ENCODE peak calls at places on chromosome 19, in seven cellular contexts. One of them, this sample, is unnamed.

GRCh38 chr19:38444026-38444425 is 10.5 kb downstream of the RYR1 start:
- DNase-seq in body of pancreas: no peak
- DNase-seq in adrenal gland: no peak
- DNase-seq in left ventricle myocardium inferior: no peak
- DNase-seq in cardiac muscle cell: no peak
- DNase-seq in tibial nerve: no peak
- DNase-seq in spleen: no peak
- DNase-seq in this sample: no peak

GRCh38 chr19:956747-957451 is 27.2 kb upstream of the WDR18 start:
- DNase-seq in adrenal gland: no peak
- DNase-seq in left ventricle myocardium inferior: no peak
- DNase-seq in tibial nerve: no peak
- DNase-seq in body of pancreas: peak; percentile 30
- DNase-seq in spleen: no peak
- DNase-seq in cardiac muscle cell: peak; percentile 18
- DNase-seq in this sample: no peak

GRCh38 chr19:30479231-30479630 is 107.0 kb downstream of the ZNF536 start:
- DNase-seq in left ventricle myocardium inferior: no peak
- DNase-seq in spleen: no peak
- DNase-seq in tibial nerve: no peak
- DNase-seq in body of pancreas: peak; percentile 17
- DNase-seq in adrenal gland: peak; percentile 59
- DNase-seq in cardiac muscle cell: no peak
- DNase-seq in this sample: no peak

GRCh38 chr19:31448221-31448657 is 99.0 kb upstream of the TSHZ3 start:
- DNase-seq in spleen: no peak
- DNase-seq in cardiac muscle cell: peak; percentile 3
- DNase-seq in adrenal gland: peak; percentile 52
- DNase-seq in left ventricle myocardium inferior: peak; percentile 82
- DNase-seq in body of pancreas: peak; percentile 39
- DNase-seq in tibial nerve: no peak
- DNase-seq in this sample: peak; percentile 89

GRCh38 chr19:49231389-49231788 is 73.8 kb downstream of the TRPM4 start:
- DNase-seq in body of pancreas: no peak
- DNase-seq in cardiac muscle cell: no peak
- DNase-seq in spleen: no peak
- DNase-seq in tibial nerve: no peak
- DNase-seq in left ventricle myocardium inferior: no peak
- DNase-seq in adrenal gland: no peak
- DNase-seq in this sample: no peak

GRCh38 chr19:49614096-49614857 is 23.3 kb downstream of the PRR12 start:
- DNase-seq in body of pancreas: no peak
- DNase-seq in left ventricle myocardium inferior: no peak
- DNase-seq in spleen: no peak
- DNase-seq in cardiac muscle cell: no peak
- DNase-seq in tibial nerve: no peak
- DNase-seq in adrenal gland: no peak
- DNase-seq in this sample: no peak

GRCh38 chr19:29694166-29694565 is 20.9 kb downstream of the C19orf12 start:
- DNase-seq in left ventricle myocardium inferior: no peak
- DNase-seq in tibial nerve: no peak
- DNase-seq in spleen: peak; percentile 41
- DNase-seq in cardiac muscle cell: no peak
- DNase-seq in body of pancreas: no peak
- DNase-seq in adrenal gland: no peak
- DNase-seq in this sample: no peak

GRCh38 chr19:49080392-49080791 is 4.9 kb upstream of the SNRNP70 start:
- DNase-seq in left ventricle myocardium inferior: no peak
- DNase-seq in spleen: no peak
- DNase-seq in tibial nerve: no peak
- DNase-seq in cardiac muscle cell: no peak
- DNase-seq in adrenal gland: no peak
- DNase-seq in body of pancreas: no peak
- DNase-seq in this sample: no peak

GRCh38 chr19:29832801-29833200 is 21.0 kb downstream of the CCNE1 start:
- DNase-seq in spleen: no peak
- DNase-seq in body of pancreas: no peak
- DNase-seq in tibial nerve: no peak
- DNase-seq in left ventricle myocardium inferior: no peak
- DNase-seq in cardiac muscle cell: no peak
- DNase-seq in adrenal gland: no peak
- DNase-seq in this sample: no peak

GRCh38 chr19:42857544-42857867 is 22.0 kb downstream of the PSG1 start:
- DNase-seq in spleen: no peak
- DNase-seq in tibial nerve: no peak
- DNase-seq in body of pancreas: no peak
- DNase-seq in cardiac muscle cell: no peak
- DNase-seq in left ventricle myocardium inferior: no peak
- DNase-seq in adrenal gland: no peak
- DNase-seq in this sample: no peak
- TF ChIP-seq CTCF in spleen: no peak
- TF ChIP-seq CTCF in tibial nerve: no peak
- TF ChIP-seq CTCF in body of pancreas: no peak
- TF ChIP-seq CTCF in cardiac muscle cell: no peak
- TF ChIP-seq CTCF in left ventricle myocardium inferior: no peak
- TF ChIP-seq CTCF in adrenal gland: no peak
- TF ChIP-seq CTCF in this sample: no peak

GRCh38 chr19:10070730-10071446 is 15.2 kb upstream of the SHFL start:
- DNase-seq in cardiac muscle cell: no peak
- DNase-seq in spleen: no peak
- DNase-seq in body of pancreas: no peak
- DNase-seq in adrenal gland: no peak
- DNase-seq in tibial nerve: no peak
- DNase-seq in left ventricle myocardium inferior: no peak
- DNase-seq in this sample: no peak
- H3K27ac ChIP-seq in cardiac muscle cell: no peak overlapping the region
- H3K27ac ChIP-seq in spleen: no peak overlapping the region
- H3K27ac ChIP-seq in body of pancreas: no peak overlapping the region
- H3K27ac ChIP-seq in adrenal gland: no peak overlapping the region
- H3K27ac ChIP-seq in tibial nerve: no peak overlapping the region
- H3K27ac ChIP-seq in left ventricle myocardium inferior: no peak overlapping the region
- H3K27ac ChIP-seq in this sample: no peak overlapping the region

GRCh38 chr19:12695514-12695913 is 917 bp downstream of the FBXW9 start:
- DNase-seq in body of pancreas: no peak
- DNase-seq in left ventricle myocardium inferior: no peak
- DNase-seq in cardiac muscle cell: no peak
- DNase-seq in tibial nerve: no peak
- DNase-seq in adrenal gland: no peak
- DNase-seq in spleen: no peak
- DNase-seq in this sample: no peak
- H3K4me3 ChIP-seq in body of pancreas: peak overlapping the region; percentile 94
- H3K4me3 ChIP-seq in left ventricle myocardium inferior: peak overlapping the region; percentile 77
- H3K4me3 ChIP-seq in cardiac muscle cell: peak overlapping the region; percentile 72
- H3K4me3 ChIP-seq in tibial nerve: peak overlapping the region; percentile 46
- H3K4me3 ChIP-seq in adrenal gland: peak overlapping the region; percentile 89
- H3K4me3 ChIP-seq in spleen: peak overlapping the region; percentile 100
- H3K4me3 ChIP-seq in this sample: no peak overlapping the region

GRCh38 chr19:8324186-8325050 is 3.1 kb downstream of the RPS28 start:
- DNase-seq in spleen: no peak
- DNase-seq in tibial nerve: no peak
- DNase-seq in cardiac muscle cell: no peak
- DNase-seq in body of pancreas: peak; percentile 31
- DNase-seq in left ventricle myocardium inferior: no peak
- DNase-seq in adrenal gland: peak; percentile 70
- DNase-seq in this sample: peak; percentile 87
- TF ChIP-seq CTCF in spleen: no peak
- TF ChIP-seq CTCF in tibial nerve: no peak
- TF ChIP-seq CTCF in cardiac muscle cell: no peak
- TF ChIP-seq CTCF in body of pancreas: no peak
- TF ChIP-seq CTCF in left ventricle myocardium inferior: peak; percentile 22
- TF ChIP-seq CTCF in adrenal gland: no peak
- TF ChIP-seq CTCF in this sample: no peak

GRCh38 chr19:45450042-45450380 is 17.8 kb upstream of the FOSB start:
- DNase-seq in spleen: no peak
- DNase-seq in adrenal gland: no peak
- DNase-seq in cardiac muscle cell: no peak
- DNase-seq in body of pancreas: no peak
- DNase-seq in left ventricle myocardium inferior: no peak
- DNase-seq in tibial nerve: no peak
- DNase-seq in this sample: no peak

GRCh38 chr19:45451181-45451849 is 16.5 kb upstream of the FOSB start:
- DNase-seq in cardiac muscle cell: no peak
- DNase-seq in tibial nerve: no peak
- DNase-seq in left ventricle myocardium inferior: no peak
- DNase-seq in spleen: no peak
- DNase-seq in adrenal gland: peak; percentile 68
- DNase-seq in body of pancreas: peak; percentile 26
- DNase-seq in this sample: peak; percentile 54

GRCh38 chr19:45448425-45448756 is 19.4 kb upstream of the FOSB start:
- DNase-seq in cardiac muscle cell: no peak
- DNase-seq in left ventricle myocardium inferior: no peak
- DNase-seq in tibial nerve: no peak
- DNase-seq in spleen: no peak
- DNase-seq in adrenal gland: no peak
- DNase-seq in body of pancreas: no peak
- DNase-seq in this sample: no peak

GRCh38 chr19:45446944-45447343 is 20.9 kb upstream of the FOSB start:
- DNase-seq in left ventricle myocardium inferior: no peak
- DNase-seq in tibial nerve: no peak
- DNase-seq in spleen: no peak
- DNase-seq in adrenal gland: no peak
- DNase-seq in body of pancreas: no peak
- DNase-seq in cardiac muscle cell: no peak
- DNase-seq in this sample: no peak

DNA sequence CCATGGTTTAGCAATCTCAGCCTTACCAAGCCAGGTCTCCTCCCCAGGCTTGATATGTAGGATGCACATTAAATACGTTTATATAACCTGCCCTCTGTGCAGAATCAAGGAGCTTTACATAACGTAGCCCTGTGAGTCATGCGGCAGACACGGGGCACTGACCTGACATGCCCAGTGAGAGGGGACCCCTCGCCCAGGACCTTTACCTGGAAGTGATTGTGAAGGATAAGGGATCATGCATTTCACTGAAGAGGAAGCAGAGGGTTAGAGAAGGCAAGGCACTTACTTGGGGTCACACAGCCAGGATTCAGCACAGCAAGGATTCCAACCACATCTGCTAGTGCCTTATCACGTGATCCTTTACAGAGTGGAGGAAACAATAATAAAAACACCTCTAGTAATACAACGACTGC is 18.9 kb upstream of the FOSB start:
- DNase-seq in adrenal gland: no peak
- DNase-seq in left ventricle myocardium inferior: no peak
- DNase-seq in tibial nerve: no peak
- DNase-seq in cardiac muscle cell: no peak
- DNase-seq in spleen: no peak
- DNase-seq in body of pancreas: no peak
- DNase-seq in this sample: no peak
- H3K27ac ChIP-seq in adrenal gland: no peak overlapping the region
- H3K27ac ChIP-seq in left ventricle myocardium inferior: no peak overlapping the region
- H3K27ac ChIP-seq in tibial nerve: no peak overlapping the region
- H3K27ac ChIP-seq in cardiac muscle cell: no peak overlapping the region
- H3K27ac ChIP-seq in spleen: peak overlapping the region; percentile 88
- H3K27ac ChIP-seq in body of pancreas: no peak overlapping the region
- H3K27ac ChIP-seq in this sample: no peak overlapping the region

This sample was measured in thyroid gland.